ENCODE peak calls at places on chromosomes 13 and 19, in four cellular contexts. Y is left lung, X is heart right ventricle, R is foreskin fibroblast. G is an unnamed sample.

GRCh38 chr13:88919970-88920628 is 1248.9 kb downstream of the SLITRK5 start:
- DNase-seq in Y (no peak), X (no peak), R (no peak), G (no peak)

GRCh38 chr19:51461723-51462161 is 3.5 kb upstream of the SIGLEC8 start:
- DNase-seq in Y (no peak), X (no peak), R (no peak), G (peak; percentile 49)

GRCh38 chr13:30577381-30577780 is 40.3 kb upstream of the USPL1 start:
- DNase-seq in Y (peak; percentile 45), X (no peak), R (peak; percentile 80), G (peak; percentile 73)

GRCh38 chr19:22619932-22620331 is 14.2 kb upstream of the ZNF492 start:
- DNase-seq in Y (no peak), X (no peak), R (no peak), G (no peak)

GRCh38 chr19:19447536-19448237 is 42.2 kb downstream of the GATAD2A start:
- DNase-seq in Y (no peak), X (no peak), R (peak; percentile 41), G (no peak)

GRCh38 chr13:112176746-112177119 is 109.8 kb downstream of the SOX1 start:
- DNase-seq in Y (no peak), X (no peak), R (no peak), G (no peak)

GRCh38 chr19:14517840-14518505 is at the start of gene DNAJB1:
- DNase-seq in Y (peak; percentile 89), X (peak; percentile 87), R (peak; percentile 94), G (peak; percentile 77)

GRCh38 chr19:14058182-14059092 is 3.4 kb downstream of the PALM3 start:
- DNase-seq in Y (no peak), X (no peak), R (no peak), G (no peak)

GRCh38 chr13:24698686-24699085 is 18.5 kb downstream of the ATP12A start:
- DNase-seq in Y (no peak), X (no peak), R (no peak), G (no peak)

GRCh38 chr13:30870049-30870884 is 35.8 kb upstream of the MEDAG start:
- DNase-seq in Y (peak; percentile 64), X (peak; percentile 77), R (peak; percentile 98), G (peak; percentile 77)

GRCh38 chr13:73984949-73985691 is 149.1 kb downstream of the KLF12 start:
- DNase-seq in Y (peak; percentile 54), X (no peak), R (no peak), G (no peak)

GRCh38 chr19:47704656-47705055 is 8.6 kb upstream of the EHD2 start:
- DNase-seq in Y (no peak), X (no peak), R (no peak), G (no peak)

GRCh38 chr13:84400711-84401110 is 518.4 kb upstream of the SLITRK1 start:
- DNase-seq in Y (no peak), X (no peak), R (peak; percentile 81), G (no peak)

GRCh38 chr19:4369888-4370260 is 26.5 kb downstream of the MPND start:
- DNase-seq in Y (peak; percentile 71), X (peak; percentile 57), R (peak; percentile 61), G (peak; percentile 66)

GRCh38 chr19:17079710-17080440 is 4.3 kb downstream of the MYO9B start:
- DNase-seq in Y (no peak), X (peak; percentile 59), R (peak; percentile 97), G (peak; percentile 64)

GRCh38 chr19:13033819-13034611 is 38.7 kb downstream of the NFIX start:
- DNase-seq in Y (peak; percentile 72), X (peak; percentile 85), R (peak; percentile 69), G (no peak)

GRCh38 chr19:35643255-35644205 is 2.0 kb downstream of the ETV2 start:
- DNase-seq in Y (peak; percentile 90), X (peak; percentile 82), R (peak; percentile 91), G (peak; percentile 73)

GRCh38 chr19:43781630-43782310 is 997 bp upstream of the KCNN4 start:
- DNase-seq in Y (no peak), X (no peak), R (no peak), G (no peak)

GRCh38 chr13:33252103-33252502 is 33.5 kb downstream of the STARD13 start:
- DNase-seq in Y (no peak), X (peak; percentile 37), R (no peak), G (no peak)

GRCh38 chr19:16457195-16457953 is 14.4 kb downstream of the EPS15L1 start:
- DNase-seq in Y (no peak), X (peak; percentile 66), R (peak; percentile 59), G (no peak)

GRCh38 chr13:27621366-27622101 is at the start of gene POLR1D:
- DNase-seq in Y (peak; percentile 88), X (peak; percentile 81), R (peak; percentile 92), G (peak; percentile 72)
- TF ChIP-seq CTCF in Y (no peak), X (no peak), R (no peak), G (no peak)

GRCh38 chr19:9835507-9835949 is 410 bp downstream of the PIN1 start:
- DNase-seq in Y (no peak), X (no peak), R (no peak), G (no peak)
- TF ChIP-seq CTCF in Y (no peak), X (no peak), R (no peak), G (no peak)

GRCh38 chr13:108102771-108103170 is 112.6 kb downstream of the LIG4 start:
- DNase-seq in Y (no peak), X (no peak), R (no peak), G (no peak)
- TF ChIP-seq CTCF in Y (no peak), X (no peak), R (no peak), G (no peak)

GRCh38 chr19:34243876-34244578 is 10.3 kb upstream of the GARRE1 start:
- DNase-seq in Y (no peak), X (no peak), R (peak; percentile 7), G (no peak)

GRCh38 chr19:34244611-34245299 is 9.6 kb upstream of the GARRE1 start:
- DNase-seq in Y (no peak), X (peak; percentile 31), R (peak; percentile 61), G (no peak)

GRCh38 chr19:34237939-34238338 is 16.4 kb upstream of the GARRE1 start:
- DNase-seq in Y (no peak), X (no peak), R (no peak), G (no peak)

GRCh38 chr19:34237283-34237682 is 17.1 kb upstream of the GARRE1 start:
- DNase-seq in Y (no peak), X (no peak), R (no peak), G (no peak)

DNA sequence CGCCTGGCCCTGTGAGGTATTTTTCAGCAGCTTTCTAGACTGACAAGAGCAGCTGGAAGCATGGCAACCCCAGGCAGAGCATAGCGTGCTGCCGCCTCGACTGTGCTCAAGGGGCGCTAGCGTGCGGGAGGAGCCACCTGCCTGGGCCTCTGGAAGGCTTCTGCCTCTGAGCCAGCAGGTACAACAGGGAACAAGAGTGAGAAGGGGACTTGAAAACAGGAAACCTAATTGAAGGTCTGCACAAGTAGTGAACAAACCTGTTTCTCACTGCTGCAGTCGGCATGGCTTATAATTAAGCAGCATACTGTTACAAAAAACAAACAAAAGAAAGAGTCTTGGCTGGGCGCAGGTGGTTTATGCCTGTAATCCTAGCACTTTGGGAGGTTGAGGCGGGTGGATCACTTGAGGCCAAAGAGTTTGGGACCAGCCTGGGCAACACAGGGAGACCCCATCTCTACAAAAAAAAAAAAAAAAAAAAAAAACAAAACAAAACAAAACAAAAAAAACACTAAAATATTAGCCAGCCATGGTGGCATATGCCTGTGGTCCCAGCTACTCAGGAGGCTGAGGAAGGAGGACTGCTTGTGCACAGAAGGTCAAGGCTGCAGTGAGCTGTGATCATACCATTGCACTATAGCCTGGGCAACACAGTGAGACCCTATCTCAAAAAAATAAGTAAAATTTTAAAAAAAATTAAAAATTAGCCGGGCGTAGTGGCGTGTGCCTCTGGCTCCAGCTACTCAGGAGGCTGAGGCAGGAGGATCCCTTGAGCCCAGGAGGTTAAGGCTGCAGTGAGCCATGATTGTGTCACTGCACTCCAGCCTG is 12.6 kb upstream of the GARRE1 start:
- DNase-seq in Y (peak; percentile 68), X (no peak), R (peak; percentile 30), G (no peak)
- TF ChIP-seq CTCF in Y (no peak), X (no peak), R (peak; percentile 26), G (no peak)

DNA sequence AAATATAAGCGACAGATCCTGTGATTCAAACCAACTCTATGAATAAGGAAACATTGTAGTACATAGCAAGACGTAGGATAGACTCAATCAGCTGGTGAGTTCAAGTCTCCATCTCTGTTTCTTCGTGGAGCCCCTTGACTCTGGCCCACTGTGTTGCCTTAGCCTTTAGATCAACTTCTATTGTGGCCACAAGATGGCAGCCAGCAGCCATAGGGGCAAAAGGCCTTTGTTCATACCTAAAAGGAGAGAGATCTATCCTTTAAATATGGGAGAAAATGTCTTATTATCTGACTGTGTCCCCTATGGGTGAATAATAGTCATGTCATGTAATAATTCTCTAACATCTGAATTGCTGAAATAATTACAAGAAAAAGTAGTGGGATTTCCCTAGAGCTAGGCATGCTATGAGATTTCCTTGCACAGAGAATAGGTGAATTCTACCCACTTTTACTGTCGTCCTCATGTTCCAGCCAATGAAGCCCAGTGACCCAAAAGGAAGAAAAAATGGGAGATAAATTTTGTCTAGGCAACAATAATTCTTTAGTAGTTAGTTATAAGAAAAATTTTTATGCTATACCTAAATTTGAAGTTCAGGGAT is 129.4 kb downstream of the PCDH20 start:
- DNase-seq in Y (no peak), X (no peak), R (no peak), G (no peak)
- TF ChIP-seq CTCF in Y (no peak), X (peak; percentile 7), R (no peak), G (no peak)

GRCh38 chr13:113759525-113760137 is 605 bp downstream of the TMEM255B start:
- DNase-seq in Y (no peak), X (peak; percentile 45), R (peak; percentile 62), G (peak; percentile 30)

GRCh38 chr13:113761136-113761535 is 2.1 kb downstream of the TMEM255B start:
- DNase-seq in Y (no peak), X (no peak), R (no peak), G (peak; percentile 10)

GRCh38 chr13:113756441-113757097 is 2.5 kb upstream of the TMEM255B start:
- DNase-seq in Y (no peak), X (no peak), R (peak; percentile 24), G (peak; percentile 37)

GRCh38 chr13:113762075-113762474 is 3.0 kb downstream of the TMEM255B start:
- DNase-seq in Y (no peak), X (no peak), R (no peak), G (no peak)

GRCh38 chr13:113758651-113759524 is at the start of gene TMEM255B:
- DNase-seq in Y (peak; percentile 90), X (peak; percentile 90), R (peak; percentile 91), G (peak; percentile 88)
- TF ChIP-seq CTCF in Y (no peak), X (peak; percentile 45), R (no peak), G (peak; percentile 51)

DNA sequence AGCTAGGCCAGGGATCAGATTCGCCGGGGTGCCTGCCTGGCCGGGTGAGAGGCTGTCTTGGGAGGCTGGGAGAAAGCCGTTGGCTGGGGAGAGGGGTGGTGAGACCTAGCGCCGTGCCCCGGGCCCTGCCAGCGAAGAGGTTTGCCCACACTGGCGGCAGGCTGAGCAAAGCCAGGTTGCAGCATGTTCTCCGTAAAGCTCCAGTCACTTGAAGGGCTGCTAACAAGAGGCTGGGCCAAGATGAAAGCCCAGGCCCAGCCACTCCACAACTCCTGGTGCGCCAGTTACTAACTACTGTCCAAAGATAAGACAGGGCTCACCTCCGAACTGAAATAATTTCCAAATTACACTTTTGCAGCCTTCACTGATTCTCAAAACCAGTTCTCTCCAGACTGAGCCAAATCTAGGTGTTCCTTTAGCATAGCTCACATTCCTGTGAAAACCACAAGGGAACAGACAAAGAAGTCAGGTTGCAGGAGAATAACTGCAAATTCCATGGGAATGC is 16.3 kb downstream of the ELAVL1 start:
- DNase-seq in Y (peak; percentile 43), X (no peak), R (no peak), G (no peak)
- TF ChIP-seq CTCF in Y (no peak), X (no peak), R (no peak), G (no peak)

G was measured in CD14-positive monocyte.